ENCODE peak calls at places on chromosomes 11 and 22, in six cellular contexts. One of them, this sample, is unnamed.

GRCh38 chr11:27910186-27910941 is 197.6 kb downstream of the KIF18A start:
- DNase-seq in IMR-90: peak
- DNase-seq in neuronal stem cell: no peak
- DNase-seq in mesenchymal stem cell: peak
- DNase-seq in trophoblast cell: peak
- DNase-seq in H1: no peak
- DNase-seq in this sample: no peak

GRCh38 chr11:28874706-28875105 is 766.5 kb downstream of the METTL15 start:
- DNase-seq in mesenchymal stem cell: no peak
- DNase-seq in IMR-90: peak
- DNase-seq in trophoblast cell: no peak
- DNase-seq in H1: no peak
- DNase-seq in neuronal stem cell: no peak
- DNase-seq in this sample: no peak

GRCh38 chr11:58927393-58928081 is 11.8 kb upstream of the GLYATL1 start:
- DNase-seq in mesenchymal stem cell: peak
- DNase-seq in H1: peak
- DNase-seq in trophoblast cell: no peak
- DNase-seq in IMR-90: peak
- DNase-seq in neuronal stem cell: peak
- DNase-seq in this sample: peak

GRCh38 chr11:30244255-30244654 is 13.4 kb downstream of the FSHB start:
- DNase-seq in IMR-90: peak
- DNase-seq in trophoblast cell: no peak
- DNase-seq in neuronal stem cell: no peak
- DNase-seq in H1: no peak
- DNase-seq in mesenchymal stem cell: peak
- DNase-seq in this sample: no peak

GRCh38 chr11:14537134-14537599 is 17.0 kb upstream of the PSMA1 start:
- DNase-seq in IMR-90: peak
- DNase-seq in neuronal stem cell: peak
- DNase-seq in mesenchymal stem cell: peak
- DNase-seq in H1: no peak
- DNase-seq in trophoblast cell: peak
- DNase-seq in this sample: no peak

GRCh38 chr11:116895053-116895757 is 57.8 kb upstream of the APOA1 start:
- DNase-seq in H1: peak
- DNase-seq in trophoblast cell: no peak
- DNase-seq in neuronal stem cell: peak
- DNase-seq in mesenchymal stem cell: no peak
- DNase-seq in IMR-90: no peak
- DNase-seq in this sample: peak

GRCh38 chr11:27720277-27720830 is 20.1 kb upstream of the BDNF start:
- DNase-seq in neuronal stem cell: peak
- DNase-seq in H1: no peak
- DNase-seq in trophoblast cell: no peak
- DNase-seq in IMR-90: peak
- DNase-seq in mesenchymal stem cell: peak
- DNase-seq in this sample: peak

GRCh38 chr22:22974795-22975580 is 87.4 kb downstream of the IGLL5 start:
- DNase-seq in mesenchymal stem cell: no peak
- DNase-seq in trophoblast cell: no peak
- DNase-seq in H1: no peak
- DNase-seq in neuronal stem cell: no peak
- DNase-seq in IMR-90: no peak
- DNase-seq in this sample: no peak

GRCh38 chr11:8110396-8110795 is 29.4 kb downstream of the TUB start:
- DNase-seq in trophoblast cell: no peak
- DNase-seq in neuronal stem cell: no peak
- DNase-seq in H1: no peak
- DNase-seq in IMR-90: no peak
- DNase-seq in mesenchymal stem cell: no peak
- DNase-seq in this sample: no peak

GRCh38 chr22:50092342-50092741 is 2.5 kb downstream of the MOV10L1 start:
- DNase-seq in trophoblast cell: no peak
- DNase-seq in neuronal stem cell: no peak
- DNase-seq in H1: no peak
- DNase-seq in mesenchymal stem cell: no peak
- DNase-seq in IMR-90: no peak
- DNase-seq in this sample: no peak

GRCh38 chr22:36816635-36817428 is at the start of gene PVALB:
- DNase-seq in H1: no peak
- DNase-seq in IMR-90: peak
- DNase-seq in mesenchymal stem cell: peak
- DNase-seq in neuronal stem cell: no peak
- DNase-seq in trophoblast cell: no peak
- DNase-seq in this sample: no peak

GRCh38 chr11:9091044-9091936 is at the start of gene SCUBE2:
- DNase-seq in H1: no peak
- DNase-seq in neuronal stem cell: no peak
- DNase-seq in mesenchymal stem cell: no peak
- DNase-seq in trophoblast cell: no peak
- DNase-seq in IMR-90: no peak
- DNase-seq in this sample: peak

GRCh38 chr11:74206746-74207145 is 35.7 kb downstream of the PPME1 start:
- DNase-seq in IMR-90: no peak
- DNase-seq in trophoblast cell: no peak
- DNase-seq in H1: no peak
- DNase-seq in mesenchymal stem cell: no peak
- DNase-seq in neuronal stem cell: no peak
- DNase-seq in this sample: no peak

GRCh38 chr22:29830585-29830984 is 7.5 kb downstream of the ASCC2 start:
- DNase-seq in H1: no peak
- DNase-seq in neuronal stem cell: no peak
- DNase-seq in IMR-90: no peak
- DNase-seq in trophoblast cell: peak
- DNase-seq in mesenchymal stem cell: no peak
- DNase-seq in this sample: no peak

GRCh38 chr11:72721689-72722049 is 30.5 kb downstream of the ARAP1 start:
- DNase-seq in neuronal stem cell: no peak
- DNase-seq in trophoblast cell: no peak
- DNase-seq in H1: no peak
- DNase-seq in IMR-90: no peak
- DNase-seq in mesenchymal stem cell: no peak
- DNase-seq in this sample: no peak

GRCh38 chr22:44325718-44326548 is 13.2 kb upstream of the SHISAL1 start:
- DNase-seq in H1: no peak
- DNase-seq in neuronal stem cell: no peak
- DNase-seq in mesenchymal stem cell: no peak
- DNase-seq in trophoblast cell: no peak
- DNase-seq in IMR-90: peak
- DNase-seq in this sample: no peak

GRCh38 chr11:110897035-110897434 is 184.8 kb upstream of the ARHGAP20 start:
- DNase-seq in H1: no peak
- DNase-seq in neuronal stem cell: no peak
- DNase-seq in trophoblast cell: no peak
- DNase-seq in mesenchymal stem cell: no peak
- DNase-seq in IMR-90: peak
- DNase-seq in this sample: no peak

GRCh38 chr22:48577014-48577690 is 1250.5 kb downstream of the BRD1 start:
- DNase-seq in mesenchymal stem cell: no peak
- DNase-seq in IMR-90: no peak
- DNase-seq in neuronal stem cell: no peak
- DNase-seq in H1: no peak
- DNase-seq in trophoblast cell: no peak
- DNase-seq in this sample: peak

GRCh38 chr11:34358258-34358665 is 452 bp upstream of the ABTB2 start:
- DNase-seq in H1: no peak
- DNase-seq in mesenchymal stem cell: peak
- DNase-seq in IMR-90: peak
- DNase-seq in neuronal stem cell: peak
- DNase-seq in trophoblast cell: peak
- DNase-seq in this sample: no peak

GRCh38 chr11:36699271-36699670 is 101.2 kb upstream of the RAG2 start:
- DNase-seq in IMR-90: no peak
- DNase-seq in neuronal stem cell: no peak
- DNase-seq in trophoblast cell: no peak
- DNase-seq in H1: no peak
- DNase-seq in mesenchymal stem cell: no peak
- DNase-seq in this sample: no peak

GRCh38 chr11:95690100-95690499 is 99.5 kb downstream of the FAM76B start:
- DNase-seq in IMR-90: no peak
- DNase-seq in neuronal stem cell: no peak
- DNase-seq in mesenchymal stem cell: no peak
- DNase-seq in trophoblast cell: no peak
- DNase-seq in H1: no peak
- DNase-seq in this sample: no peak

GRCh38 chr22:49514656-49515055 is 313.0 kb downstream of the BRD1 start:
- DNase-seq in trophoblast cell: no peak
- DNase-seq in mesenchymal stem cell: no peak
- DNase-seq in neuronal stem cell: peak
- DNase-seq in IMR-90: no peak
- DNase-seq in H1: no peak
- DNase-seq in this sample: peak

GRCh38 chr11:1779034-1779805 is 15.5 kb upstream of the CTSD start:
- DNase-seq in H1: no peak
- DNase-seq in trophoblast cell: no peak
- DNase-seq in neuronal stem cell: no peak
- DNase-seq in IMR-90: no peak
- DNase-seq in mesenchymal stem cell: no peak
- DNase-seq in this sample: no peak

GRCh38 chr22:28402539-28402938 is 277.1 kb downstream of the TTC28 start:
- DNase-seq in mesenchymal stem cell: no peak
- DNase-seq in trophoblast cell: no peak
- DNase-seq in H1: no peak
- DNase-seq in IMR-90: no peak
- DNase-seq in neuronal stem cell: no peak
- DNase-seq in this sample: no peak

GRCh38 chr11:57530596-57531507 is at the start of gene TIMM10:
- DNase-seq in trophoblast cell: peak
- DNase-seq in IMR-90: peak
- DNase-seq in H1: peak
- DNase-seq in mesenchymal stem cell: peak
- DNase-seq in neuronal stem cell: peak
- DNase-seq in this sample: peak
- H4K8ac ChIP-seq in trophoblast cell: peak
- H4K8ac ChIP-seq in IMR-90: peak
- H4K8ac ChIP-seq in H1: peak
- H4K8ac ChIP-seq in mesenchymal stem cell: peak
- H4K8ac ChIP-seq in neuronal stem cell: no peak
- H4K8ac ChIP-seq in this sample: no peak

DNA sequence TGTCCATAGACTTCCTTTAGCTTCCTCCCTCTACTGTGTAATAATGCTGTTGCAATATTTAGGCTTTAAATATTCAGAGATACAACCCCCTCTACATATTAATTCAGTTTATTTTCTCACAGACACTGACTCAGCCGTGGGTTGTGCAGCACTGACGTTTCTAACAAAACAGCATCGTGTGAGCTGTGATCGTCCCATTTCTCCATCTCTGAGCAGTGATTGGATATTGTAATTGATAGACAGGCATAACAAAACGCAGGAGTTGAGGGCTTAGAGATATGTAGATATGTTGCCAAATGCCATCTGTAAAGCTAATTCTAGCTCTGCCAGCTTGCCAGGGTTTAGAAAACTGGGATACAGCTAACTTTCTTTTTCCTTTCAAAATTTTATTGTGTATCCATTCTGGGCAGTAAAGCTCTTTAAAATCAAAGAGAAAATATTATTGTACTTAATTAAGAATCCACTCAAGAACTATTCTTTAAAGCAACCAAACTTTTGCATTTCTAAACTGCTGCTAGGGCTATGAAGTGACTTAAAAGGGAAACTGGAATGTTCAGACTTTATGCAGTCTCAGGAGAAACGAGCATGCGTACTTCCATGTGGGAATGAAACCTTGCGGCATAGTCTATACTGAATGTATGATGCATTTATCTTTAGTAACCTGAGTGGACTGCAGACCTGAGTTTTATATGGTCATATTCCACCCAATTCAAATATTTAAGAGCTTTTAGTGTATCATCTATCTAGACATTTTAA is 22.7 kb downstream of the BTBD10 start:
- DNase-seq in H1: no peak
- DNase-seq in IMR-90: peak
- DNase-seq in mesenchymal stem cell: peak
- DNase-seq in neuronal stem cell: no peak
- DNase-seq in trophoblast cell: peak
- DNase-seq in this sample: no peak
- H3K14ac ChIP-seq in H1: no peak
- H3K14ac ChIP-seq in IMR-90: no peak
- H3K14ac ChIP-seq in mesenchymal stem cell: no peak
- H3K14ac ChIP-seq in neuronal stem cell: no peak
- H3K14ac ChIP-seq in trophoblast cell: no peak
- H3K14ac ChIP-seq in this sample: no peak

DNA sequence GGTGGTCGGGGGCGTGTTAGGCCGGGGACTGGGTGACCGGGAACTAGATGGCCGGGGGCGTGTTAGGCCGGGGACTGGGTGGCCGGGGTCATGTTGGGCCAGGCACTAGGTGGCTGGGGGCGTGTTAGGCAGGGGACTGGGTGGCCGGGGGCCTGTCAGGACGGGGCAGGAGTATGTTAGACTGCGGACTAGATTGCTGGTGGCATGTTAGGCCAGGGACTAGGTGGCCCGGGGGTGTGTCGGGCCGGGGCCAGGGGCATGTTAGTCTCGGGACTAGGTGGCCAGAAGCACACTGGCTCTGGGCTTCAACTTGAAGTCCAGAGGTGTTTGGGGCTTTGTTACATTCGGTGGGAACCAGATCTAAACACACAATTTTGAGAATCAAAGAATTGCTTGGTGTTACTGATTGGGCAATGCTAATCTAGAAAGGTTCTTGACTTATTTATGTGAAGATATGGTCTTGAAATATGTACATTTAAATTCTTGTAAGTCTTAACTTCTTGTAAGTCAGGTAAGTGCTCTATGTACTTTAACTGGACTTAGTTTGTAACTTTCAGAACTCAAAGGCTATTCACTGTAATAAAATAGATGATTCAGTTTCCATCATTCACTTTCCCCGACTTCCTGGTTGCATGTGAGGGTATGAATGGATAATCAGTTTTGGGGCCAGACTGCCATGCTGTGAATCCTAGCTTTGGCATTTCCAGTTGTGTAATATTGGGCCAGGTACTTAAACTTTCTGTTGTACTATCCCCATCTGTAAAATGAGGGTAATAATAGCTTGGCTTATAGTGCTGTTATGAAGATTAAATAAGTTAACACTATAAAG is 1.1 kb downstream of the EXT2 start:
- DNase-seq in H1: no peak
- DNase-seq in mesenchymal stem cell: peak
- DNase-seq in trophoblast cell: no peak
- DNase-seq in IMR-90: peak
- DNase-seq in neuronal stem cell: no peak
- DNase-seq in this sample: no peak
- H4K8ac ChIP-seq in H1: peak
- H4K8ac ChIP-seq in mesenchymal stem cell: peak
- H4K8ac ChIP-seq in trophoblast cell: peak
- H4K8ac ChIP-seq in IMR-90: no peak
- H4K8ac ChIP-seq in neuronal stem cell: no peak
- H4K8ac ChIP-seq in this sample: no peak

GRCh38 chr11:109423114-109423859 is 1.3 kb downstream of the C11orf87 start:
- DNase-seq in neuronal stem cell: peak
- DNase-seq in trophoblast cell: no peak
- DNase-seq in mesenchymal stem cell: peak
- DNase-seq in IMR-90: no peak
- DNase-seq in H1: peak
- DNase-seq in this sample: peak
- H3K14ac ChIP-seq in neuronal stem cell: no peak
- H3K14ac ChIP-seq in trophoblast cell: no peak
- H3K14ac ChIP-seq in mesenchymal stem cell: peak
- H3K14ac ChIP-seq in IMR-90: no peak
- H3K14ac ChIP-seq in H1: no peak
- H3K14ac ChIP-seq in this sample: no peak